ENCODE peak calls at places on chromosomes 6 and 20, in six cellular contexts. X, B, V, Q, A and D are unnamed samples.

GRCh38 chr6:114342086-114342825 is 567 bp downstream of the HS3ST5 start:
- DNase-seq in V (peak; percentile 21), Q (peak; percentile 70), X (peak; percentile 81), A (peak; percentile 16), B (peak; percentile 30), D (peak; percentile 54)

GRCh38 chr6:108945686-108946158 is 97.5 kb downstream of the ARMC2 start:
- DNase-seq in V (peak; percentile 86), Q (no peak), A (no peak), B (no peak), X (peak; percentile 66), D (peak; percentile 83)

GRCh38 chr6:5566718-5567117 is 305.4 kb downstream of the FARS2 start:
- DNase-seq in A (no peak), B (no peak), V (no peak), Q (no peak), X (no peak), D (no peak)

GRCh38 chr20:272718-273117 is 15.2 kb downstream of the DEFB132 start:
- DNase-seq in B (no peak), A (no peak), X (peak; percentile 62), Q (no peak), V (no peak), D (no peak)

GRCh38 chr6:30682181-30683117 is 4.0 kb downstream of the PPP1R18 start:
- DNase-seq in A (peak; percentile 72), V (peak; percentile 86), B (peak; percentile 93), Q (peak; percentile 44), X (peak; percentile 93), D (peak; percentile 93)

GRCh38 chr6:95686858-95687257 is 109.5 kb downstream of the MANEA start:
- DNase-seq in A (no peak), V (no peak), X (no peak), B (no peak), Q (no peak), D (no peak)

GRCh38 chr6:166901626-166902025 is 54.7 kb downstream of the RNASET2 start:
- DNase-seq in X (no peak), B (no peak), Q (no peak), V (no peak), A (no peak), D (no peak)

GRCh38 chr6:156731436-156731835 is 45.7 kb upstream of the ARID1B start:
- DNase-seq in B (peak; percentile 27), V (peak; percentile 16), A (peak; percentile 67), Q (peak; percentile 63), X (no peak), D (peak; percentile 83)

GRCh38 chr6:112877134-112878100 is 530.3 kb downstream of the RFPL4B start:
- DNase-seq in X (peak; percentile 91), V (peak; percentile 97), A (peak; percentile 37), Q (peak; percentile 28), B (peak; percentile 79), D (peak; percentile 86)

GRCh38 chr6:169950558-169950957 is 199.1 kb downstream of the ERMARD start:
- DNase-seq in A (peak; percentile 7), X (peak; percentile 19), Q (peak; percentile 44), V (no peak), B (no peak), D (peak; percentile 27)

GRCh38 chr20:11754451-11754850 is 163.2 kb upstream of the BTBD3 start:
- DNase-seq in A (peak; percentile 23), B (no peak), V (no peak), Q (no peak), X (no peak), D (no peak)

GRCh38 chr20:7704021-7704420 is 236.2 kb downstream of the HAO1 start:
- DNase-seq in V (no peak), Q (no peak), B (no peak), X (no peak), A (no peak), D (no peak)

GRCh38 chr6:2853766-2854393 is 12.2 kb upstream of the SERPINB1 start:
- DNase-seq in A (peak; percentile 82), Q (peak; percentile 31), V (peak; percentile 75), X (peak; percentile 78), B (peak; percentile 84), D (peak; percentile 87)

GRCh38 chr6:40640591-40641293 is 53.6 kb upstream of the LRFN2 start:
- DNase-seq in V (peak; percentile 0), A (no peak), Q (no peak), X (no peak), B (no peak), D (no peak)

GRCh38 chr6:44561062-44561591 is 173.6 kb downstream of the CDC5L start:
- DNase-seq in V (no peak), A (no peak), Q (no peak), B (no peak), X (peak; percentile 81), D (no peak)

GRCh38 chr6:100296810-100297544 is 167.7 kb downstream of the SIM1 start:
- DNase-seq in V (peak; percentile 91), A (peak; percentile 85), B (peak; percentile 74), X (no peak), Q (no peak), D (peak; percentile 86)

GRCh38 chr6:3794092-3794491 is 42.6 kb upstream of the PXDC1 start:
- DNase-seq in X (no peak), B (no peak), Q (no peak), V (no peak), A (no peak), D (no peak)

GRCh38 chr20:59993736-59994484 is 35.7 kb downstream of the CDH26 start:
- DNase-seq in X (no peak), Q (peak; percentile 16), V (no peak), B (no peak), A (no peak), D (no peak)

GRCh38 chr20:9301129-9302072 is 213.0 kb upstream of the LAMP5 start:
- DNase-seq in V (peak; percentile 77), B (peak; percentile 74), X (peak; percentile 74), Q (peak; percentile 4), A (peak; percentile 75), D (peak; percentile 50)

GRCh38 chr6:138609801-138610430 is 110.6 kb upstream of the NHSL1 start:
- DNase-seq in X (no peak), Q (no peak), B (no peak), V (peak; percentile 44), A (no peak), D (no peak)

GRCh38 chr20:19252670-19253120 is 40.3 kb downstream of the SLC24A3 start:
- DNase-seq in X (no peak), B (peak; percentile 73), V (no peak), Q (no peak), A (no peak), D (peak; percentile 55)

GRCh38 chr20:61387204-61387958 is 135.3 kb downstream of the CDH4 start:
- DNase-seq in Q (peak; percentile 52), B (peak; percentile 58), X (peak; percentile 94), A (peak; percentile 76), V (peak; percentile 66), D (peak; percentile 62)

GRCh38 chr20:59985864-59986263 is 27.6 kb downstream of the CDH26 start:
- DNase-seq in X (no peak), V (no peak), A (no peak), B (no peak), Q (no peak), D (no peak)

GRCh38 chr6:52596371-52597028 is 19.6 kb upstream of the TRAM2 start:
- DNase-seq in X (no peak), A (peak; percentile 49), V (peak; percentile 80), Q (no peak), B (peak; percentile 70), D (peak; percentile 78)

GRCh38 chr6:33995873-33996475 is 149.9 kb downstream of the GRM4 start:
- DNase-seq in Q (no peak), B (no peak), A (no peak), V (no peak), X (no peak), D (peak; percentile 18)

GRCh38 chr20:8443464-8444072 is 311.5 kb downstream of the PLCB1 start:
- DNase-seq in V (no peak), X (no peak), Q (no peak), B (no peak), A (no peak), D (no peak)

GRCh38 chr6:70693887-70694286 is 26.2 kb downstream of the SMAP1 start:
- DNase-seq in V (no peak), X (no peak), Q (no peak), B (no peak), A (no peak), D (no peak)
- H3K4me1 ChIP-seq in V (no peaks in the 10 kb centered on the region), X (no peaks in the 10 kb centered on the region), Q (no peaks in the 10 kb centered on the region), B (no peaks in the 10 kb centered on the region), A (no peaks in the 10 kb centered on the region), D (no peaks in the 10 kb centered on the region)

DNA sequence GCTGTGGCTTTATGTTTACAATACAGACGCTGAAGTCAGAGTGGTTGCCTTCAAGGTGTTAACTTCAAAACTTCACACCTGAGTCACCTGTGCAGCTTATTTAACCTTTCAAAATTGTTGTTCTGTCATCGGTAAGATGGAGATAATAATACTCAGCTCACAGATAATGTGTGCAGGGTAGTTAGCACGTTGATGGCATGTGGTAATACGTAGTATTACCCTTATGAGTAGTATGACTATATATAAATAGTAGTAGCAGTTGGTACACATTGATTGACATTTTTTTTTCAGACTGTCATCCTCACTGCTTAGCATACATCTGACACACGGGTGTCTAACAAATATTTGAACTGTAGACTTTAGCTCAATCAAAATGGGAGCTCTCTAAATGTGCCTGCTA is 11.0 kb upstream of the MROH8 start:
- DNase-seq in A (no peak), V (no peak), B (no peak), Q (no peak), X (no peak), D (no peak)
- H3K27ac ChIP-seq in A (no peak overlapping the region), V (no peak overlapping the region), B (no peak overlapping the region), Q (peak overlapping the region; percentile 29), X (no peak overlapping the region), D (no peak overlapping the region)

GRCh38 chr6:6815732-6816131 is 227.2 kb downstream of the LY86 start:
- DNase-seq in Q (no peak), V (peak; percentile 13), X (no peak), A (no peak), B (no peak), D (no peak)

GRCh38 chr6:6816716-6817115 is 228.2 kb downstream of the LY86 start:
- DNase-seq in V (no peak), B (no peak), A (no peak), Q (no peak), X (no peak), D (no peak)

GRCh38 chr6:6821639-6822261 is 233.2 kb downstream of the LY86 start:
- DNase-seq in Q (no peak), X (no peak), V (no peak), B (no peak), A (no peak), D (no peak)

GRCh38 chr6:6820688-6821238 is 232.2 kb downstream of the LY86 start:
- DNase-seq in B (no peak), A (peak; percentile 96), Q (peak; percentile 74), X (no peak), V (no peak), D (no peak)

GRCh38 chr6:6818078-6818639 is 229.6 kb downstream of the LY86 start:
- DNase-seq in B (no peak), Q (no peak), A (no peak), V (no peak), X (no peak), D (no peak)
- H2AFZ ChIP-seq in B (no peak overlapping the region), Q (no peak overlapping the region), A (no peak overlapping the region), V (no peak overlapping the region), X (no peak overlapping the region), D (no peak overlapping the region)

DNA sequence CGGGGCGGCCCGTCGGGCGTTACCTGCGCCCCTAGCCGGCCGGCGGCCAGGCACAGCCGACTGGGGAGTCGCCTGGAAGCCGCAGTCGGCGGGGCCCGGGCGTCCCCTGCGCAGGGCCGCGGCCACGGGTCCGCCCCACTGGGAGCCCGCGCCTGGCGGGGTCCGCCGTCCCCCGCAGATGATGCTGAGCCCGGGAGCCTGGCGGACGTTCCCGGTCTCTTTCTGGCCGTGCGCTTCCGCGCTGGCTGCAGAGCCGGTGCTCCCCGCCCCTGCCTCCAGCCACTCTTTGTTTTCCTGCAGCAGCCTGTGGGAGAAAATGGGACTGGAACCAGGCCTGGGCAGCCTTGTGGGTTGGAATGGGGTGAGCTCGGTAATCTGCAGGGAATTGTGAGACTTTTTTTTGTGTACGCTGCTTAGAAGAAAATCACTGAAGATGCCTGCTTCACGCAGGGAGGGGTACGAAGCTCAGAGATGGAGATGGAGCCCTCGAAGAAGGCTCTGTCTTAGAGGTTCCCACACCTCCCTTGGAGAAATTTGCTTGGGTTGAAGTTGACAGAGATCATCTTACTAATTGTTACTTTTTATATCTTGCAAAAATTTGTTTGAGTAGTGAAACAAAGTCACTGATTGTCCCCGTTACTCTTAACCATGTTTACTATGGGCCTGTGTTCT is 752 bp downstream of the PYGB start:
- DNase-seq in V (peak; percentile 56), A (no peak), Q (peak; percentile 79), X (peak; percentile 89), B (peak; percentile 60), D (peak; percentile 76)
- H3K4me1 ChIP-seq in V (peaks cover 6% of the 10 kb centered on the region), A (peaks cover 43% of the 10 kb centered on the region), Q (peaks cover 58% of the 10 kb centered on the region), X (peaks cover 49% of the 10 kb centered on the region), B (peaks cover 31% of the 10 kb centered on the region), D (peaks cover 29% of the 10 kb centered on the region)